ENCODE peak calls at places on chromosomes 6 and 20, in eight cellular contexts. Y is heart left ventricle; H is HFF-Myc; F is CD8-positive, alpha-beta T cell; P is heart right ventricle; A is RPMI7951; B is NCI-H2107; I is breast epithelium. U is an unnamed sample.

GRCh38 chr6:157569543-157569942 is 188.6 kb downstream of the ZDHHC14 start:
- DNase-seq in Y (no peak), H (no peak), F (no peak), P (no peak), A (no peak), B (no peak), I (no peak), U (no peak)

GRCh38 chr6:3882865-3883264 is 33.7 kb downstream of the FAM50B start:
- DNase-seq in Y (no peak), H (peak), F (no peak), P (no peak), A (peak), B (no peak), I (no peak), U (no peak)

GRCh38 chr6:32666420-32667300 is at the start of gene HLA-DQB1:
- DNase-seq in Y (peak), H (no peak), F (peak), P (no peak), A (peak), B (no peak), I (no peak), U (no peak)

GRCh38 chr6:12113190-12113578 is 101.1 kb downstream of the HIVEP1 start:
- DNase-seq in Y (no peak), H (no peak), F (no peak), P (no peak), A (peak), B (no peak), I (no peak), U (no peak)

GRCh38 chr6:121274896-121275295 is 59.4 kb downstream of the TBC1D32 start:
- DNase-seq in Y (no peak), H (no peak), F (no peak), P (no peak), A (no peak), B (no peak), I (no peak), U (no peak)

GRCh38 chr6:4010035-4010434 is 68.9 kb downstream of the FAM217A start:
- DNase-seq in Y (no peak), H (no peak), F (no peak), P (no peak), A (no peak), B (no peak), I (no peak), U (no peak)

GRCh38 chr6:15400572-15401004 is 154.7 kb downstream of the JARID2 start:
- DNase-seq in Y (peak), H (no peak), F (peak), P (peak), A (peak), B (no peak), I (no peak), U (no peak)

GRCh38 chr6:25232478-25232877 is 46.7 kb upstream of the CARMIL1 start:
- DNase-seq in Y (peak), H (peak), F (no peak), P (peak), A (peak), B (no peak), I (no peak), U (no peak)

GRCh38 chr20:58233393-58233792 is 4.9 kb upstream of the ANKRD60 start:
- DNase-seq in Y (no peak), H (no peak), F (no peak), P (no peak), A (no peak), B (no peak), I (no peak), U (no peak)

GRCh38 chr6:125984311-125984710 is 2.0 kb upstream of the TRMT11 start:
- DNase-seq in Y (no peak), H (no peak), F (no peak), P (no peak), A (peak), B (no peak), I (no peak), U (no peak)

GRCh38 chr6:106820412-106820852 is 154.1 kb downstream of the CD24 start:
- DNase-seq in Y (no peak), H (no peak), F (no peak), P (no peak), A (peak), B (no peak), I (no peak), U (no peak)

GRCh38 chr20:31485450-31486339 is 10.6 kb downstream of the REM1 start:
- DNase-seq in Y (peak), H (no peak), F (no peak), P (peak), A (peak), B (no peak), I (no peak), U (no peak)

GRCh38 chr6:170068496-170068895 is 222.4 kb downstream of the DLL1 start:
- DNase-seq in Y (no peak), H (no peak), F (no peak), P (no peak), A (no peak), B (no peak), I (no peak), U (no peak)

GRCh38 chr6:7106752-7107577 is 796 bp upstream of the RREB1 start:
- DNase-seq in Y (peak), H (no peak), F (peak), P (peak), A (no peak), B (no peak), I (no peak), U (no peak)

GRCh38 chr6:56833873-56834272 is 121.0 kb upstream of the BEND6 start:
- DNase-seq in Y (no peak), H (no peak), F (no peak), P (no peak), A (no peak), B (no peak), I (no peak), U (no peak)

GRCh38 chr20:10642859-10643559 is 30.8 kb downstream of the JAG1 start:
- DNase-seq in Y (no peak), H (no peak), F (no peak), P (no peak), A (peak), B (no peak), I (no peak), U (no peak)

GRCh38 chr6:39361657-39362486 is 39.4 kb upstream of the KCNK16 start:
- DNase-seq in Y (peak), H (peak), F (peak), P (peak), A (peak), B (no peak), I (no peak), U (no peak)

GRCh38 chr6:63452117-63452516 is 120.2 kb upstream of the LOC128125822 start:
- DNase-seq in Y (no peak), H (no peak), F (no peak), P (no peak), A (no peak), B (no peak), I (no peak), U (no peak)

GRCh38 chr20:53654932-53655674 is 61.5 kb upstream of the ZNF217 start:
- DNase-seq in Y (no peak), H (no peak), F (no peak), P (no peak), A (peak), B (no peak), I (peak), U (no peak)

GRCh38 chr6:107784669-107785068 is 39.4 kb downstream of the SCML4 start:
- DNase-seq in Y (no peak), H (no peak), F (no peak), P (no peak), A (peak), B (no peak), I (no peak), U (no peak)

GRCh38 chr6:13952101-13952500 is 27.3 kb downstream of the RNF182 start:
- DNase-seq in Y (no peak), H (no peak), F (no peak), P (no peak), A (no peak), B (no peak), I (no peak), U (no peak)

GRCh38 chr6:19535351-19535750 is 301.8 kb upstream of the ID4 start:
- DNase-seq in Y (no peak), H (no peak), F (no peak), P (no peak), A (peak), B (no peak), I (no peak), U (no peak)

GRCh38 chr6:30725713-30726505 is 5.8 kb downstream of the TUBB start:
- DNase-seq in Y (no peak), H (no peak), F (no peak), P (no peak), A (peak), B (no peak), I (no peak), U (no peak)

GRCh38 chr6:22401206-22401605 is 104.4 kb upstream of the PRL start:
- DNase-seq in Y (no peak), H (no peak), F (no peak), P (no peak), A (no peak), B (no peak), I (no peak), U (no peak)

U was measured in NCI-H2081 treated with DMSO at 0.1 percent for 48 hours.